ENCODE peak calls at places on chromosomes 7 and 10, in five cellular contexts. Y is activated CD8-positive, alpha-beta T cell treated with anti-CD3 and anti-CD28 coated beads for 36 hours; C is adrenal gland; F is HFF-Myc; P is lower leg skin. K is an unnamed sample.

GRCh38 chr7:1851731-1852531 is 181.9 kb downstream of the ELFN1 start:
- DNase-seq in C (peak), P (no peak), Y (no peak), F (no peak), K (no peak)

GRCh38 chr7:44324204-44325126 is 929 bp downstream of the CAMK2B start:
- DNase-seq in C (no peak), Y (no peak), P (no peak), F (no peak), K (no peak)

GRCh38 chr10:128416231-128416630 is 290.0 kb upstream of the MKI67 start:
- DNase-seq in Y (no peak), F (no peak), P (no peak), C (no peak), K (no peak)

GRCh38 chr10:23110722-23111660 is 15.6 kb downstream of the MSRB2 start:
- DNase-seq in C (no peak), P (no peak), F (no peak), Y (no peak), K (no peak)

GRCh38 chr10:99966306-99966705 is 43.4 kb downstream of the DNMBP start:
- DNase-seq in Y (no peak), P (no peak), F (peak), C (peak), K (no peak)

GRCh38 chr10:53534428-53534827 is 761.8 kb upstream of the MBL2 start:
- DNase-seq in P (no peak), F (no peak), Y (no peak), C (no peak), K (no peak)

GRCh38 chr10:96826438-96826837 is 5.7 kb upstream of the LCOR start:
- DNase-seq in P (no peak), C (no peak), Y (no peak), F (no peak), K (no peak)

GRCh38 chr10:10233256-10233655 is 784.4 kb upstream of the CELF2 start:
- DNase-seq in P (no peak), F (no peak), Y (no peak), C (no peak), K (no peak)

GRCh38 chr10:132918617-132919373 is 23.6 kb downstream of the CFAP46 start:
- DNase-seq in P (no peak), F (no peak), Y (no peak), C (no peak), K (no peak)

GRCh38 chr10:132743925-132744490 is 41.9 kb downstream of the NKX6-2 start:
- DNase-seq in F (no peak), P (no peak), Y (no peak), C (no peak), K (no peak)

GRCh38 chr7:103037476-103037822 is 37.1 kb downstream of the FBXL13 start:
- DNase-seq in C (no peak), F (no peak), Y (no peak), P (no peak), K (no peak)

GRCh38 chr10:21751341-21752310 is 217.6 kb downstream of the MLLT10 start:
- DNase-seq in Y (no peak), C (no peak), F (no peak), P (no peak), K (no peak)

GRCh38 chr10:74868392-74868791 is 42.0 kb downstream of the KAT6B start:
- DNase-seq in Y (no peak), C (no peak), F (no peak), P (no peak), K (no peak)

GRCh38 chr10:14186245-14186644 is 144.5 kb downstream of the FRMD4A start:
- DNase-seq in Y (peak), C (no peak), P (no peak), F (no peak), K (no peak)

GRCh38 chr10:14182781-14183180 is 147.9 kb downstream of the FRMD4A start:
- DNase-seq in P (no peak), Y (no peak), C (no peak), F (no peak), K (no peak)

GRCh38 chr10:14181197-14181936 is 149.4 kb downstream of the FRMD4A start:
- DNase-seq in P (no peak), C (no peak), F (no peak), Y (no peak), K (no peak)

GRCh38 chr10:14184841-14185500 is 145.8 kb downstream of the FRMD4A start:
- DNase-seq in C (no peak), P (no peak), Y (peak), F (no peak), K (peak)

DNA sequence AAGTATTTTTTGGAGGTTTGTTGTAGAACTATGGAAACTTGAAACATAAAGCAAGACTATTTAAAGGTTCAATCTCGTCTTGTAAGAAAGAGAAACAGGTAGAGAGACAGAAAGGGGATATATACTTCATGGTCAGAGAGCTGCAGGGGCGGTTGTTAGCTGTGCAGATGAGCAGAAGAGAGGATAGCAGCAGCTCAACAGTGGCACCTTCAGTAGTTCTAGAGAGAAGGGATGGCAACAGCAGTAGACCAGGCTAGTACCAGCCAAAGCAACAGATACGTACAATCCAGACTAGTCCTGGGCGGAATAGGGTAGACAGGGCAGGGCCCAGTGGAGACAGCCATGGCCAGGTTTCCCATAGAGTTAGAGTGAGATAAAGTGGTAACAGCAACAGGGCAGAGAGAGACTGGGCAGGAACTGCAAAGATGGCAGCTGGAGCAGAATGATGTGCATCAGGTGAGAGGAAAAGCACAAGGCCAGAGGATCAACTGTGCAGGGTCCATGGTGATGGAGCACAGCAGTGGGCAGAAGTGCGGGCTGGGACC is 145.2 kb downstream of the FRMD4A start:
- DNase-seq in P (no peak), Y (peak), C (no peak), F (peak), K (peak)
- TF ChIP-seq CTCF in P (no peak), Y (no peak), C (no peak), F (no peak), K (no peak)

GRCh38 chr7:97064972-97065587 is 40.4 kb upstream of the DLX5 start:
- DNase-seq in C (peak), F (peak), Y (peak), P (no peak), K (peak)
- TF ChIP-seq CTCF in C (peak), F (peak), Y (peak), P (no peak), K (peak)

GRCh38 chr7:158880973-158881372 is 24.6 kb downstream of the DYNC2I1 start:
- DNase-seq in Y (no peak), C (no peak), P (no peak), F (no peak), K (no peak)

GRCh38 chr7:158887594-158887993 is 31.2 kb downstream of the DYNC2I1 start:
- DNase-seq in Y (no peak), P (no peak), F (no peak), C (no peak), K (no peak)

GRCh38 chr7:158881731-158882130 is 25.4 kb downstream of the DYNC2I1 start:
- DNase-seq in Y (no peak), P (no peak), F (no peak), C (no peak), K (no peak)

GRCh38 chr7:158885624-158886023 is 29.3 kb downstream of the DYNC2I1 start:
- DNase-seq in C (no peak), Y (no peak), F (no peak), P (no peak), K (no peak)
- TF ChIP-seq CTCF in C (peak), Y (peak), F (peak), P (no peak), K (no peak)

GRCh38 chr10:70430489-70431445 is 10.7 kb downstream of the NODAL start:
- DNase-seq in Y (no peak), P (peak), C (peak), F (no peak), K (no peak)
- TF ChIP-seq CTCF in Y (no peak), P (no peak), C (peak), F (peak), K (no peak)

K was measured in GM13976.